ENCODE peak calls at places on chromosomes 6 and 20, in eight cellular contexts. O, Z, C, B, N, A, R and U are unnamed samples.

GRCh38 chr6:130624046-130624445 is 203.2 kb upstream of the SMLR1 start:
- DNase-seq in O (no peak), Z (no peak), C (no peak), B (no peak), N (no peak), A (no peak), R (no peak), U (no peak)

GRCh38 chr20:21548390-21549035 is 34.6 kb upstream of the NKX2-2 start:
- DNase-seq in O (no peak), Z (no peak), C (no peak), B (no peak), N (no peak), A (no peak), R (no peak), U (peak; percentile 18)

GRCh38 chr20:3352203-3352602 is 55.3 kb downstream of the DNAAF9 start:
- DNase-seq in O (no peak), Z (no peak), C (no peak), B (no peak), N (no peak), A (no peak), R (no peak), U (no peak)

GRCh38 chr6:142680308-142680707 is 264.7 kb downstream of the HIVEP2 start:
- DNase-seq in O (no peak), Z (no peak), C (no peak), B (no peak), N (no peak), A (no peak), R (no peak), U (no peak)

GRCh38 chr6:113649276-113649675 is 207.9 kb upstream of the MARCKS start:
- DNase-seq in O (peak; percentile 52), Z (no peak), C (no peak), B (no peak), N (no peak), A (no peak), R (no peak), U (no peak)

GRCh38 chr6:73732845-73733675 is 37.1 kb downstream of the CD109 start:
- DNase-seq in O (peak; percentile 46), Z (peak; percentile 61), C (peak; percentile 35), B (peak; percentile 47), N (peak; percentile 31), A (peak; percentile 78), R (peak; percentile 66), U (peak; percentile 72)

GRCh38 chr20:63533388-63533787 is 3.8 kb downstream of the PTK6 start:
- DNase-seq in O (no peak), Z (no peak), C (no peak), B (no peak), N (no peak), A (no peak), R (no peak), U (no peak)

GRCh38 chr6:50410577-50410976 is 302.7 kb upstream of the TFAP2D start:
- DNase-seq in O (no peak), Z (no peak), C (no peak), B (no peak), N (no peak), A (no peak), R (no peak), U (no peak)

GRCh38 chr20:18909254-18909653 is 95.7 kb downstream of the SCP2D1 start:
- DNase-seq in O (no peak), Z (no peak), C (no peak), B (no peak), N (no peak), A (no peak), R (no peak), U (no peak)

GRCh38 chr6:33716379-33716778 is 4.9 kb upstream of the UQCC2 start:
- DNase-seq in O (peak; percentile 84), Z (no peak), C (no peak), B (no peak), N (peak; percentile 89), A (no peak), R (no peak), U (no peak)